ENCODE peak calls at places on chromosomes 5 and 9, in four cellular contexts. G is CD4-positive, alpha-beta memory T cell; P is aorta; V is small intestine. T is an unnamed sample. For H3K4me1 and H3K36me3, the result is how much of the 10 kb centered on the place peaks cover.

GRCh38 chr9:134951461-134951860 is 33.7 kb upstream of the FCN1 start:
- DNase-seq in G (no peak), P (no peak), V (no peak), T (no peak)

GRCh38 chr5:31413030-31413812 is 118.7 kb downstream of the DROSHA start:
- DNase-seq in G (no peak), P (no peak), V (no peak), T (no peak)

GRCh38 chr5:90530736-90531487 is 1.5 kb upstream of the LYSMD3 start:
- DNase-seq in V (no peak), P (no peak), G (no peak), T (no peak)

GRCh38 chr5:139552893-139553575 is 8.1 kb upstream of the UBE2D2 start:
- DNase-seq in V (no peak), G (no peak), P (no peak), T (no peak)

GRCh38 chr9:703392-703791 is 138.1 kb upstream of the DMRT1 start:
- DNase-seq in P (no peak), V (no peak), G (no peak), T (no peak)

GRCh38 chr5:115895821-115896220 is 54.1 kb downstream of the AP3S1 start:
- DNase-seq in P (no peak), G (no peak), V (no peak), T (no peak)

GRCh38 chr5:72847439-72847838 is 31.0 kb downstream of the TNPO1 start:
- DNase-seq in V (no peak), P (no peak), G (no peak), T (no peak)

GRCh38 chr5:93342563-93343061 is 238.4 kb downstream of the NR2F1-AS1 start:
- DNase-seq in P (no peak), V (no peak), G (no peak), T (no peak)

GRCh38 chr5:72066658-72067057 is 40.6 kb upstream of the MAP1B start:
- DNase-seq in G (no peak), V (no peak), P (no peak), T (no peak)

GRCh38 chr9:104025109-104025508 is 69.0 kb upstream of the SMC2 start:
- DNase-seq in V (no peak), P (no peak), G (no peak), T (no peak)

GRCh38 chr9:4793412-4794005 is 765 bp downstream of the RCL1 start:
- DNase-seq in P (no peak), G (peak), V (peak), T (no peak)

DNA sequence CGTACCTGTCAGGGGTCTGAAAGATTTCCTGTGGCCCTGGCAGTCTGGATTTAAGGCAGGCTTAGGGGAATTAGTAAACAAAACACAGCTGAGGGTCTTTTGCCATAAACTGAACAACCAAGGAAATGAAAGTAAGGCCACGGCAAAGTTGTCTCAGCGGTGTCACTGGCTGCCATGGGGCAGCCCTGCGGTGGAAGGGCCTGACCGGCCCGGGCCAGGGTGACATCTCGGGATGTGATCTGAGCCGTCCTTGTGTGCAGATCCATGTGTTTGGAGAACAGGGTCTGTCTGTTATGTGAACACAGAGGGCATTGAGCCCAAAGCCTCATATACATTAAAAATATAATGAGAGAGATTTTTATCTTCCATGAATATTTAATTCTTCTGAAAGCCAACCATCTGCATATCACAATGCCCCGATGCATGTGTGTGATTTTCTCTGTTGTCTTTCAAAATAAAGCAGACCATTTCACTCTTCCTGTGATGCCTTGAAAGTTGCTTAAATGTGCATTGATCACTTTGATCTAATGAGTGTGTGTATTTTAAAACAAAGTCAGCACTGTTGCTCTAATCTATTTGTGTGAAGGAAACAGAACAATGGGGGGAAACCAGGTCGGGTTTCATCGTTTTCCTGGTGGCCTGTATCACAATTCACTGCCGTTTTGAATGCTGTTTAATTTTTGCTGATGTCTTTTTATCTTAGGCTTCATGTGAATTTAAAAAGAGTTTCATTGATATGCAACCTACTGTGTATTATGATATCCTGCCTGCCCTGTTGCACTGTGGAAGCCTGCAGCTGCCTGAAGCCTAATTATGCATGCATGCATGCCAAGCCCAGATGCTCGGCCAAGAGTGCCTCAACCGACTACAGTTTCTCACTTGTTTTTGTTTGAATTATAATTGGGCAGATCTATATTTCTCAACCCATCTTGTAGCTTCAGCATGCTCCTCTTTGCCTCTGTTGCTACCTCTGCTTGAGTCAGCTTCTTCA is 307.8 kb downstream of the ZNF608 start:
- DNase-seq in V (no peak), G (no peak), P (no peak), T (no peak)
- H3K27ac ChIP-seq in V (no peak), G (no peak), P (no peak), T (no peak)

GRCh38 chr9:137198748-137199276 is 1.7 kb downstream of the TPRN start:
- DNase-seq in V (peak), P (no peak), G (no peak), T (no peak)

GRCh38 chr9:137199411-137200121 is 975 bp downstream of the TPRN start:
- DNase-seq in V (no peak), P (no peak), G (no peak), T (no peak)

GRCh38 chr9:137198051-137198747 is 2.3 kb downstream of the TPRN start:
- DNase-seq in P (no peak), V (peak), G (no peak), T (no peak)

GRCh38 chr9:137201205-137201868 is 796 bp upstream of the TPRN start:
- DNase-seq in V (no peak), G (no peak), P (no peak), T (no peak)

GRCh38 chr9:137200311-137201204 is at the start of gene TPRN:
- DNase-seq in V (peak), G (peak), P (peak), T (peak)
- H3K4me1 ChIP-seq in V (under half), G (under half), P (under half), T (under half)

DNA sequence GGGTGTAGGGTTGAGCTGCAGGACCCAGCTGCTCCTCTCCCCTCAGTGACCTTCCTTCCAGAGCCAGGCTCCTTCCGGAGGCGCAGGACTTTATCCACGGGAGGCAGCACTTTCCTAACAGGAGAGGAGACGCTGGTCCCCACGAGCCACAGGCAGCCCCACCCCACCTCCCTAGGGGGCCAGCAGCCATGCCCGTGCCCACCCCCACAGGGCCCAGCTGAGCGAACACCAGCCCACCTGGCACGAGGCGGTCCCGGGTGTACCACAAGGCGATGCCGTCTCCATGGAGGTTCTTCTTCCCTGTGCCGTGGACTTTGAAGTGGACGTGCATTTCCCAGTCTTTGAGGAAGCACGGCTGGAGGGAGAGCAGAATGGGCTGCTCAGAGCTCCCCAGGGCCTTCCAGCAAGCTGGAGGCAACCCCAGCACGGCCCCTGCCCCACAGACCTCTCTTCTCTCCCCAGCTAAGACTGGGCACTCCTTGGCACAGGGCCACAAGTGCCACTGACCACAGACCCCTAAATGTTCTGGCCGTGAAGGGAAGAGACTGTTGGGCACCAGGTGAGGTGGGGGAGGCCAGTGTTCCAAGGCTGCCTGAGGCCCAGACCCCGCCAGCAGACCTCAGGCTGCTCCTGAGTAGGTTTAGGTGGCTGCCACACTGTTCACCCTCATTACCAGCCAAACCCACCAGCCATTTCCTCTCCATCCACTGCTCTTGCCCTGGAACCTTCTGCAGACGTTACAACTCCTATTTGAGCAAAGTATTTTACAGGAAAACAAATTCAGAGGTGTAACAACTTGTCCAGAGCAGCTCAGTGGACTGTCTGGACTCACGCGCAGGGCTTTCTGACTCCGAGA is 13.0 kb downstream of the LMAN2 start:
- DNase-seq in P (no peak), G (no peak), V (no peak), T (no peak)
- H3K36me3 ChIP-seq in P (under half), G (half or more), V (under half), T (half or more)

GRCh38 chr5:150449491-150450339 is at the start of gene RPS14:
- DNase-seq in V (peak), P (peak), G (peak), T (peak)
- H3K27ac ChIP-seq in V (peak), P (peak), G (peak), T (peak)

DNA sequence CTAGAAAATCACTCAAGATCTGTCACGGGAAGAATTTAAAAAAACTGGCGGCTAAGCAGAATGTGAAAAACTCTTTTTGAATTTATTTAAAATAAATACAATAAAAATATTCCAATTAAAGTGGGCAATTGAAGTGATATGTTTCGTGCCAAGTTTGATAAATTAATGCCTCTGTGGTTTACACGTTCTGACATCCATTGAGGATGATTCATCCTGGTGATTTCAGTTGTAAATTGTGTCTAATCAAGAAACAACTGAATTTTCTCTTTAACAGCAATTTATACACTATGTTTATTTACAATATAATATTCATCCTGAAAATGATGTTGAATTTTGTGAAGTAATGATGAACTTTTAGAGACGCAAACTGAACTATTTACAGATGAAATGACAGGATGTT is 21.0 kb upstream of the OSMR start:
- DNase-seq in V (no peak), G (no peak), P (no peak), T (no peak)
- H3K4me1 ChIP-seq in V (under half), G (under half), P (under half), T (under half)

T was measured in CD4-positive, CD25-positive, alpha-beta regulatory T cell.